ENCODE peak calls at places on chromosome 12, in ten cellular contexts. Z, Y, O, H, W, R, I, A, G and T are unnamed samples.

GRCh38 chr12:39846971-39847661 is 227.5 kb upstream of the ABCD2 start:
- DNase-seq in O (no peak), Z (no peak), Y (no peak), G (no peak), W (no peak), I (peak), R (no peak), A (peak), H (no peak), T (no peak)

GRCh38 chr12:62660763-62661162 is 194.1 kb downstream of the MON2 start:
- DNase-seq in Z (no peak), G (no peak), R (no peak), O (no peak), Y (no peak), H (peak), A (peak), I (peak), W (no peak), T (no peak)

GRCh38 chr12:132413931-132414588 is 75.9 kb upstream of the FBRSL1 start:
- DNase-seq in G (no peak), O (peak), Z (no peak), H (no peak), Y (peak), I (no peak), W (no peak), R (no peak), A (no peak), T (no peak)

GRCh38 chr12:126347421-126347820 is 1282.2 kb downstream of the AACS start:
- DNase-seq in W (peak), O (no peak), Z (no peak), Y (no peak), G (no peak), I (no peak), A (no peak), R (no peak), H (no peak), T (no peak)

GRCh38 chr12:43066471-43066870 is 476.9 kb upstream of the PRICKLE1 start:
- DNase-seq in I (no peak), O (no peak), Z (no peak), Y (no peak), G (no peak), H (peak), R (no peak), W (no peak), A (no peak), T (no peak)

GRCh38 chr12:70415987-70416386 is 49.9 kb downstream of the KCNMB4 start:
- DNase-seq in G (no peak), O (no peak), Z (no peak), I (no peak), R (no peak), A (no peak), Y (no peak), W (no peak), H (no peak), T (no peak)

GRCh38 chr12:100656806-100657205 is 83.3 kb downstream of the GAS2L3 start:
- DNase-seq in Z (no peak), I (no peak), Y (no peak), A (no peak), H (no peak), W (no peak), R (no peak), O (no peak), G (no peak), T (no peak)

GRCh38 chr12:120960657-120961056 is 17.7 kb upstream of the HNF1A start:
- DNase-seq in Z (no peak), Y (no peak), O (no peak), H (no peak), W (no peak), G (no peak), A (no peak), R (no peak), I (no peak), T (no peak)

GRCh38 chr12:34406228-34406995 is 384.1 kb downstream of the ALG10 start:
- DNase-seq in R (peak), H (no peak), I (no peak), A (no peak), Z (peak), W (peak), G (no peak), Y (peak), O (peak), T (no peak)

GRCh38 chr12:54140958-54141388 is 47.8 kb downstream of the SMUG1 start:
- DNase-seq in I (no peak), A (peak), Y (no peak), O (no peak), R (no peak), W (no peak), Z (no peak), H (peak), G (no peak), T (no peak)
- TF ChIP-seq CTCF in I (no peak), A (no peak), Y (no peak), O (no peak), R (no peak), W (no peak), Z (no peak), H (no peak), G (no peak), T (no peak)

GRCh38 chr12:9702239-9702638 is 30.7 kb downstream of the CLECL1 start:
- DNase-seq in G (no peak), O (no peak), Z (no peak), Y (no peak), W (no peak), A (no peak), I (no peak), R (no peak), H (no peak), T (no peak)

GRCh38 chr12:9700606-9700956 is 31.1 kb downstream of the CLEC2D start:
- DNase-seq in H (no peak), Y (no peak), W (no peak), A (no peak), G (no peak), Z (no peak), I (no peak), R (no peak), O (no peak), T (no peak)

GRCh38 chr12:9699269-9699897 is 29.9 kb downstream of the CLEC2D start:
- DNase-seq in O (no peak), Y (no peak), R (no peak), I (no peak), A (no peak), G (no peak), Z (no peak), H (no peak), W (no peak), T (no peak)

GRCh38 chr12:9699898-9700605 is 30.5 kb downstream of the CLEC2D start:
- DNase-seq in A (peak), G (no peak), Y (no peak), I (no peak), W (no peak), R (no peak), H (peak), O (no peak), Z (no peak), T (no peak)

DNA sequence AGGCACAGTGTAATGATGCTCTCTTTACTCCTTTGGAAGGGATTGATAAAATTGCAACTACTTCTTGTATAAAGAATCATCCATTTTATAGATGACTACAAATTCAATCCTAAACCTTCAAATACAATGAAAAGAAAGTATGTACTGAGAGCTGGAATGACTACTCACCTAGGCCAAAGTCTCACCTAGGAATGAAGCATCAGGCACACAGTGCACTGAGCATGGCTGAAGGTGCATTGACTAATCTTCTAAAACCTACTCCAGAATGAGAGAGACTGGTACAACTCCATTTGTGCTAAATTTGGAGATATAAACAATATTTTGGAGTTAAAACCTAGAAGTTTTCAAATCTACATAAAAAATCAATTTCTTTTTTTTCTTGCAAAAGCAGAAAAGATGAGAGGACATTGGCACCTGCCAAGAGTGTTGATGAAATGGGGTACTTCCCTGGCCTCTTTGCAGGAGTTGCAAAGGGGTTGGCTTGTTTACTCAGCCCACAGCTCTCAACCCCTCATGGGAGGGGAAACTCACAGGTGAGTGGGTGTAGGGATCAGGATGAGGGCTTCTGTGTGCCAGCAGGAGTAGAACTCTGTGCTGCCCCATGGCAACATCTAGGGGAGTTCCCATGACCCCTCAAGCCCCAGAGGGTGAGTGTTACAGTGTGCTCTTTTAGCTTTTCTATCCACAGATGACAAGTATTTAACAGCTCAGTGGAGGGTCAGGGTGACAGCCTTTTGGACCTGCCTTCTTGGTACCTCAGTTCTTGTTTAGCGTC is 31.3 kb downstream of the CLECL1 start:
- DNase-seq in H (no peak), I (no peak), W (no peak), Y (no peak), O (no peak), R (no peak), Z (no peak), A (no peak), G (no peak), T (no peak)
- TF ChIP-seq CTCF in H (no peak), I (no peak), W (no peak), Y (no peak), O (no peak), R (no peak), Z (no peak), A (no peak), G (no peak), T (no peak)

GRCh38 chr12:52171950-52172512 is 19.8 kb downstream of the KRT80 start:
- DNase-seq in R (no peak), G (peak), Y (peak), H (no peak), W (peak), O (peak), A (peak), Z (no peak), I (no peak), T (peak)
- TF ChIP-seq CTCF in R (no peak), G (no peak), Y (peak), H (peak), W (peak), O (peak), A (peak), Z (no peak), I (peak), T (peak)

GRCh38 chr12:119299130-119299529 is 35.4 kb upstream of the CCDC60 start:
- DNase-seq in A (no peak), R (no peak), O (no peak), I (no peak), Z (no peak), H (no peak), W (no peak), G (no peak), Y (no peak), T (no peak)

GRCh38 chr12:119296535-119296934 is 38.0 kb upstream of the CCDC60 start:
- DNase-seq in H (no peak), G (no peak), W (no peak), Y (no peak), R (no peak), Z (no peak), A (no peak), I (no peak), O (no peak), T (no peak)

GRCh38 chr12:119301367-119301766 is 33.2 kb upstream of the CCDC60 start:
- DNase-seq in Y (no peak), W (no peak), R (no peak), Z (peak), A (no peak), H (no peak), O (no peak), I (no peak), G (no peak), T (no peak)

GRCh38 chr12:119307747-119308146 is 26.8 kb upstream of the CCDC60 start:
- DNase-seq in I (no peak), Y (no peak), G (no peak), W (no peak), Z (no peak), O (no peak), H (no peak), R (no peak), A (no peak), T (no peak)

GRCh38 chr12:119302334-119303132 is 32.0 kb upstream of the CCDC60 start:
- DNase-seq in Y (no peak), Z (no peak), W (no peak), H (no peak), O (peak), I (no peak), A (no peak), G (no peak), R (no peak), T (no peak)
- TF ChIP-seq CTCF in Y (no peak), Z (no peak), W (no peak), H (no peak), O (no peak), I (no peak), A (no peak), G (no peak), R (no peak), T (no peak)

DNA sequence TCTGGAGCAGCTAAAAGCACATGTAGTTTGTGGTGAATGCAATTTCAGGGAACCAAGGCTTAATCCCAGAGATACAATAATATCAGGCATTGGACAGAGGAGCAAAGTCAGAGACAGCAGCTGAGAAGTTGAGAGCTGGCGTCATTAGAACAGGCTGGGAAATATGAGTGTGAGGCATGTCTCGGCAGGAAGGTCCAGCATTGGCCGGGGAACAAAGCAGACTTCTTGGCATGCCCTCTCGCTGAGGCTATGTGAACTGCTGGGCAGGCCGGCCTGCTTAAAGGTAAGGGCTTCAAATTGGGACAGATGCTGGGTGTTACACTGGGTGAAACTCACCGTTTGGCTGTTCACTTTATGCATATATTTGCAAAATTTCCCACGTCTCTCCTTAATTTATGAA is 125.4 kb downstream of the CAND1 start:
- DNase-seq in Z (peak), H (peak), O (no peak), G (no peak), W (peak), R (no peak), A (peak), I (no peak), Y (no peak), T (peak)
- TF ChIP-seq CTCF in Z (peak), H (peak), O (no peak), G (no peak), W (peak), R (no peak), A (peak), I (no peak), Y (no peak), T (no peak)

GRCh38 chr12:24562761-24563392 is 386.0 kb downstream of the BCAT1 start:
- DNase-seq in G (peak), A (peak), Y (peak), I (no peak), R (peak), O (peak), W (peak), H (peak), Z (peak), T (no peak)

GRCh38 chr12:24561411-24561871 is 387.5 kb downstream of the BCAT1 start:
- DNase-seq in I (no peak), O (no peak), W (no peak), H (peak), R (no peak), Y (no peak), Z (no peak), A (peak), G (no peak), T (no peak)

GRCh38 chr12:24561882-24562760 is 386.8 kb downstream of the BCAT1 start:
- DNase-seq in G (peak), I (peak), W (peak), O (peak), H (peak), A (peak), Y (peak), R (peak), Z (peak), T (peak)

GRCh38 chr12:24560192-24560591 is 388.7 kb downstream of the BCAT1 start:
- DNase-seq in O (no peak), G (no peak), H (no peak), Z (no peak), R (no peak), A (no peak), Y (no peak), I (no peak), W (no peak), T (no peak)

GRCh38 chr12:24560867-24561266 is 388.0 kb downstream of the BCAT1 start:
- DNase-seq in H (no peak), W (no peak), R (no peak), G (no peak), Y (no peak), A (peak), O (no peak), I (no peak), Z (no peak), T (no peak)
- TF ChIP-seq CTCF in H (no peak), W (no peak), R (no peak), G (no peak), Y (no peak), A (no peak), O (no peak), I (no peak), Z (no peak), T (no peak)

GRCh38 chr12:105417732-105418131 is 87.2 kb downstream of the C12orf75 start:
- DNase-seq in H (no peak), I (no peak), O (no peak), G (no peak), Y (no peak), R (no peak), W (no peak), Z (no peak), A (no peak), T (no peak)
- TF ChIP-seq CTCF in H (no peak), I (no peak), O (no peak), G (no peak), Y (no peak), R (no peak), W (no peak), Z (no peak), A (no peak), T (no peak)

GRCh38 chr12:15172423-15172822 is 48.8 kb downstream of the RERG start:
- DNase-seq in O (no peak), A (no peak), G (no peak), Z (no peak), Y (no peak), H (no peak), R (no peak), W (no peak), I (no peak), T (no peak)
- TF ChIP-seq CTCF in O (no peak), A (no peak), G (no peak), Z (no peak), Y (peak), H (no peak), R (no peak), W (no peak), I (no peak), T (no peak)

GRCh38 chr12:19760611-19761010 is 321.3 kb downstream of the AEBP2 start:
- DNase-seq in A (peak), R (no peak), W (no peak), G (no peak), H (no peak), Z (no peak), Y (no peak), O (no peak), I (no peak), T (no peak)

GRCh38 chr12:19761465-19761864 is 322.2 kb downstream of the AEBP2 start:
- DNase-seq in R (no peak), H (no peak), I (no peak), Z (no peak), Y (no peak), G (no peak), O (no peak), A (no peak), W (no peak), T (no peak)

GRCh38 chr12:19759229-19759628 is 319.9 kb downstream of the AEBP2 start:
- DNase-seq in H (peak), Y (no peak), R (no peak), I (peak), O (no peak), A (peak), W (no peak), Z (no peak), G (no peak), T (no peak)

GRCh38 chr12:19755141-19755540 is 315.8 kb downstream of the AEBP2 start:
- DNase-seq in O (no peak), G (no peak), W (no peak), I (no peak), R (no peak), A (no peak), Z (no peak), Y (no peak), H (peak), T (no peak)

DNA sequence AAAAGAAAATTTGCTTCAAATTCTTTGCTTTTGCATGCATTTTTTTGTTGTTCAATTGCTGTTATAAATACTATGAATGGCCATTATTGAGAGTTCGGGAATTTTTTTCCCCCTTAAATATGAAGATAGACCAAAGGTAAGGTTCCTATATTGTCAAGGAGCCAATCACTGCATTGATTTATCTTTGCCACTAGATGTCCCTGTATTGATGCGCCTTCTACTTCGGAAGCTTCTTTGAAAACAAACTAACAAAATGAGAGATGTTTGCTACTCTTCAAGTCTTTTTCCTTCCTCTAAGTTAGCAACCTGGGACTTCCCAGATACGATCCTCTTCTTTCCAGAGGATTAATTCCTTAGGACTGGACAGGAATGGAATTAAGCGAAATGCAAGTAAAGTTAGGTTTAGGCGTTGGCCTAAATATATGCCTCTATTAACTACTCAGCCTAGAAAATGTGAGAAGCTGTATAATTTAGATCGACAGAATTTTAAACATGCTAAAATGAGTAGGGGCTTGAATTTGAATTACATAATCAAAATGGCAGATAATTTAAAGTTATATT is 318.1 kb downstream of the AEBP2 start:
- DNase-seq in H (peak), Y (no peak), W (no peak), G (no peak), R (no peak), I (no peak), O (no peak), A (peak), Z (no peak), T (no peak)
- TF ChIP-seq CTCF in H (peak), Y (no peak), W (peak), G (peak), R (no peak), I (peak), O (peak), A (peak), Z (peak), T (peak)